ENCODE peak calls at places on chromosomes 4 and X, in four cellular contexts. I is pons, W is neural crest cell, M is H54. N is an unnamed sample.

GRCh38 chrX:16712116-16712824 is at the start of gene CTPS2:
- DNase-seq in W (peak), I (no peak), M (peak), N (peak)

GRCh38 chr4:41014158-41014557 is 200.2 kb downstream of the APBB2 start:
- DNase-seq in W (no peak), I (no peak), M (no peak), N (no peak)

GRCh38 chr4:182768821-182769220 is 148.4 kb downstream of the DCTD start:
- DNase-seq in M (no peak), I (no peak), W (no peak), N (no peak)

GRCh38 chr4:37442062-37442323 is 197.4 kb downstream of the NWD2 start:
- DNase-seq in M (no peak), I (no peak), W (no peak), N (no peak)

GRCh38 chr4:106238819-106239420 is 77.1 kb downstream of the TBCK start:
- DNase-seq in M (peak), I (peak), W (peak), N (peak)

GRCh38 chrX:9327747-9328145 is 137.1 kb upstream of the TBL1X start:
- DNase-seq in I (no peak), W (no peak), M (no peak), N (no peak)

GRCh38 chrX:140912606-140913005 is 89.8 kb upstream of the SPANXB1 start:
- DNase-seq in I (no peak), W (no peak), M (no peak), N (no peak)

GRCh38 chr4:13920111-13920875 is 292.8 kb upstream of the BOD1L1 start:
- DNase-seq in W (no peak), M (no peak), I (no peak), N (no peak)

GRCh38 chrX:24037729-24038128 is 10.7 kb upstream of the KLHL15 start:
- DNase-seq in I (no peak), W (no peak), M (no peak), N (no peak)

GRCh38 chr4:169079942-169080827 is 70.1 kb upstream of the CBR4 start:
- DNase-seq in W (no peak), M (peak), I (peak), N (peak)

GRCh38 chr4:73690051-73690744 is 50.2 kb upstream of the CXCL8 start:
- DNase-seq in W (no peak), M (no peak), I (no peak), N (no peak)

GRCh38 chr4:44869222-44869882 is 143.0 kb upstream of the GNPDA2 start:
- DNase-seq in M (no peak), W (no peak), I (no peak), N (no peak)

GRCh38 chr4:145293658-145294057 is 113.3 kb upstream of the OTUD4 start:
- DNase-seq in W (no peak), I (no peak), M (no peak), N (no peak)

GRCh38 chr4:52968241-52968640 is 106.1 kb downstream of the RASL11B start:
- DNase-seq in I (no peak), W (no peak), M (no peak), N (no peak)

GRCh38 chr4:187042251-187042650 is 318.6 kb upstream of the FAT1 start:
- DNase-seq in W (no peak), M (no peak), I (no peak), N (no peak)

GRCh38 chr4:44583393-44583792 is 68.0 kb downstream of the YIPF7 start:
- DNase-seq in I (no peak), M (no peak), W (no peak), N (no peak)

GRCh38 chrX:46574941-46575381 is 1.4 kb downstream of the CHST7 start:
- DNase-seq in M (no peak), I (no peak), W (no peak), N (peak)

GRCh38 chr4:151575646-151576045 is 166.7 kb downstream of the FHIP1A start:
- DNase-seq in M (no peak), I (no peak), W (no peak), N (no peak)

GRCh38 chr4:17324431-17324830 is 187.5 kb downstream of the QDPR start:
- DNase-seq in I (peak), W (peak), M (no peak), N (peak)

GRCh38 chrX:51803833-51804232 is 60.6 kb downstream of the GSPT2 start:
- DNase-seq in M (no peak), I (no peak), W (no peak), N (no peak)

GRCh38 chr4:54063737-54064316 is 578 bp downstream of the CHIC2 start:
- DNase-seq in W (peak), M (no peak), I (peak), N (peak)

GRCh38 chr4:16222957-16223527 is 3.2 kb downstream of the TAPT1 start:
- DNase-seq in M (no peak), W (no peak), I (no peak), N (no peak)

GRCh38 chrX:140229187-140229586 is 263.9 kb upstream of the CXorf66 start:
- DNase-seq in I (no peak), M (no peak), W (no peak), N (no peak)

GRCh38 chrX:154458954-154459829 is 1.1 kb downstream of the PLXNA3 start:
- DNase-seq in W (no peak), M (peak), I (no peak), N (no peak)

GRCh38 chr4:39096847-39097246 is 34.8 kb downstream of the KLHL5 start:
- DNase-seq in M (no peak), I (peak), W (no peak), N (no peak)

GRCh38 chrX:67721321-67721720 is 177.5 kb downstream of the AR start:
- DNase-seq in I (no peak), M (no peak), W (no peak), N (no peak)

GRCh38 chr4:16686195-16686594 is 212.2 kb downstream of the LDB2 start:
- DNase-seq in M (no peak), W (no peak), I (no peak), N (no peak)

GRCh38 chrX:97860206-97860605 is 976.5 kb downstream of the RPA4 start:
- DNase-seq in I (peak), W (peak), M (peak), N (no peak)

GRCh38 chr4:120902925-120903324 is 19.6 kb downstream of the PRDM5 start:
- DNase-seq in W (no peak), M (no peak), I (no peak), N (no peak)

GRCh38 chr4:123325241-123325681 is 71.3 kb upstream of the SPRY1 start:
- DNase-seq in W (no peak), M (no peak), I (no peak), N (no peak)

GRCh38 chr4:21593268-21594002 is 355.1 kb downstream of the KCNIP4 start:
- DNase-seq in I (no peak), M (no peak), W (no peak), N (no peak)

GRCh38 chr4:88807499-88807898 is 109.9 kb upstream of the NAP1L5 start:
- DNase-seq in W (no peak), M (no peak), I (no peak), N (no peak)

GRCh38 chr4:152824561-152824960 is 44.8 kb downstream of the ARFIP1 start:
- DNase-seq in M (no peak), I (no peak), W (no peak), N (no peak)

GRCh38 chrX:119374736-119375135 is 24.4 kb upstream of the SLC25A43 start:
- DNase-seq in M (no peak), W (no peak), I (no peak), N (no peak)

GRCh38 chrX:17375361-17375630 is 296 bp downstream of the NHS start:
- DNase-seq in M (no peak), I (no peak), W (no peak), N (no peak)

N was measured in SK-N-DZ.